ENCODE peak calls at places on chromosomes 5 and 9, in four cellular contexts. One of them, this sample, is unnamed.

GRCh38 chr5:115457574-115457973 is 87.0 kb downstream of the FEM1C start:
- DNase-seq in skeletal muscle cell: no peak
- DNase-seq in cardiac fibroblast: no peak
- DNase-seq in Karpas-422: no peak
- DNase-seq in this sample: no peak

GRCh38 chr5:137220523-137220927 is 278.6 kb downstream of the SPOCK1 start:
- DNase-seq in skeletal muscle cell: peak
- DNase-seq in cardiac fibroblast: peak
- DNase-seq in Karpas-422: peak
- DNase-seq in this sample: no peak

GRCh38 chr9:87324613-87325194 is 173.0 kb upstream of the DAPK1 start:
- DNase-seq in skeletal muscle cell: peak
- DNase-seq in cardiac fibroblast: peak
- DNase-seq in Karpas-422: peak
- DNase-seq in this sample: no peak

GRCh38 chr9:113011911-113012381 is at the start of gene ZNF883:
- DNase-seq in skeletal muscle cell: peak
- DNase-seq in cardiac fibroblast: peak
- DNase-seq in Karpas-422: no peak
- DNase-seq in this sample: no peak

GRCh38 chr5:110784901-110785300 is 46.1 kb downstream of the SLC25A46 start:
- DNase-seq in skeletal muscle cell: peak
- DNase-seq in cardiac fibroblast: peak
- DNase-seq in Karpas-422: no peak
- DNase-seq in this sample: no peak

GRCh38 chr5:90131734-90132133 is 277.8 kb downstream of the CETN3 start:
- DNase-seq in skeletal muscle cell: no peak
- DNase-seq in cardiac fibroblast: no peak
- DNase-seq in Karpas-422: peak
- DNase-seq in this sample: no peak

GRCh38 chr9:34633851-34634550 is 3.6 kb downstream of the SIGMAR1 start:
- DNase-seq in skeletal muscle cell: no peak
- DNase-seq in cardiac fibroblast: peak
- DNase-seq in Karpas-422: peak
- DNase-seq in this sample: no peak

GRCh38 chr5:32193591-32193990 is 19.5 kb upstream of the GOLPH3 start:
- DNase-seq in skeletal muscle cell: peak
- DNase-seq in cardiac fibroblast: peak
- DNase-seq in Karpas-422: peak
- DNase-seq in this sample: no peak

GRCh38 chr5:23026252-23027170 is 173.4 kb upstream of the CDH12 start:
- DNase-seq in skeletal muscle cell: peak
- DNase-seq in cardiac fibroblast: no peak
- DNase-seq in Karpas-422: no peak
- DNase-seq in this sample: no peak

GRCh38 chr9:99105152-99106043 is 485 bp downstream of the TGFBR1 start:
- DNase-seq in skeletal muscle cell: peak
- DNase-seq in cardiac fibroblast: peak
- DNase-seq in Karpas-422: peak
- DNase-seq in this sample: no peak

GRCh38 chr5:388266-389196 is 54.4 kb upstream of the EXOC3 start:
- DNase-seq in skeletal muscle cell: no peak
- DNase-seq in cardiac fibroblast: no peak
- DNase-seq in Karpas-422: no peak
- DNase-seq in this sample: peak

DNA sequence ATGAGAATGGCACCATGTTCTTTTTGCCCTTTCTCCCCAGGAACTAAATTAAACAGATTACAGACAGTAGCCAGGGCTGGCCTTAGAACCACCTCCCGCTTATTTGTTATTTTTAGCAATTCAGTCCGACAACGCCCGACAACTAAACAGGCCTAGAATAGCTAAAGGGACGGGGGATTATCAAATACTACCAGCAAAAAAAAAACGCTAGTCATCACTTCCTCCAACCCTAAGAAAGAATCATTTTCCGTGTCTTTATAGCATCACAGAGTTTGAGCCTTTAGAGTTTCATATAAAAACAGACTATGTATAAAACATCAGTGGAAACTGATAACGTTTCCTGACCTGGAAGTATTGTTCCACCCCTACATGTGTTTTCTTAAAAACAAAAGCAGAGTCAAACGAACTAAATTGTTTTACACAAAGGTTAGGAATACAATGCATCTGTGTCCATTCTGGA is 35.3 kb downstream of the PFDN1 start:
- DNase-seq in skeletal muscle cell: no peak
- DNase-seq in cardiac fibroblast: peak
- DNase-seq in Karpas-422: no peak
- DNase-seq in this sample: no peak
- H3K4me3 ChIP-seq in skeletal muscle cell: no peak
- H3K4me3 ChIP-seq in cardiac fibroblast: no peak
- H3K4me3 ChIP-seq in Karpas-422: no peak
- H3K4me3 ChIP-seq in this sample: no peak

GRCh38 chr9:137114220-137114612 is 317 bp downstream of the DPP7 start:
- DNase-seq in skeletal muscle cell: no peak
- DNase-seq in cardiac fibroblast: no peak
- DNase-seq in Karpas-422: no peak
- DNase-seq in this sample: no peak

GRCh38 chr9:137116728-137117127 is 2.2 kb upstream of the DPP7 start:
- DNase-seq in skeletal muscle cell: no peak
- DNase-seq in cardiac fibroblast: no peak
- DNase-seq in Karpas-422: no peak
- DNase-seq in this sample: no peak

GRCh38 chr9:137116027-137116507 is 1.5 kb upstream of the DPP7 start:
- DNase-seq in skeletal muscle cell: no peak
- DNase-seq in cardiac fibroblast: no peak
- DNase-seq in Karpas-422: no peak
- DNase-seq in this sample: no peak

GRCh38 chr9:137114613-137115393 is at the start of gene DPP7:
- DNase-seq in skeletal muscle cell: no peak
- DNase-seq in cardiac fibroblast: peak
- DNase-seq in Karpas-422: peak
- DNase-seq in this sample: no peak

GRCh38 chr9:137115394-137116026 is 977 bp upstream of the DPP7 start:
- DNase-seq in skeletal muscle cell: no peak
- DNase-seq in cardiac fibroblast: no peak
- DNase-seq in Karpas-422: no peak
- DNase-seq in this sample: no peak
- H3K4me3 ChIP-seq in skeletal muscle cell: no peak
- H3K4me3 ChIP-seq in cardiac fibroblast: no peak
- H3K4me3 ChIP-seq in Karpas-422: peak
- H3K4me3 ChIP-seq in this sample: peak

DNA sequence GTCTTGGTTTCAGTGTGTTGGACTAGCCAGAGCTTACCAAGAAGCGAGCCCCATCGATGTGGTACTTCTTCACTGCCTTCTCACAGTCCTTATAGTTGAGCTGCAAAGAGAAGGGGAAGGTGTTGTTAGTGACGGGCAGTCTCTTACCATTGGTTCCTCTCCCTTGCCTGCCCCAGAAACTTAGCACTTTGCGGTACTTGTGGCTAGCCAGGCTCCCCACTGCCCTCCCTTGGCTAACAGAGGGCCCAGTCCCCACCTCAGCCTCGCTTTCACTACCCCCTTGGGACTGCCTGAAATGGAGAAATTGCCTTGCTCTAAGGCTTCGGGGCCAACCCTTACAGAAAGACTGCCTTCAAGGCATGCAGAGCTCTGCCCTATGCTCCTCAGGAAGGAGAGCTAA is 4.3 kb downstream of the LCP2 start:
- DNase-seq in skeletal muscle cell: no peak
- DNase-seq in cardiac fibroblast: no peak
- DNase-seq in Karpas-422: peak
- DNase-seq in this sample: no peak
- H3K4me3 ChIP-seq in skeletal muscle cell: no peak
- H3K4me3 ChIP-seq in cardiac fibroblast: no peak
- H3K4me3 ChIP-seq in Karpas-422: no peak
- H3K4me3 ChIP-seq in this sample: no peak

DNA sequence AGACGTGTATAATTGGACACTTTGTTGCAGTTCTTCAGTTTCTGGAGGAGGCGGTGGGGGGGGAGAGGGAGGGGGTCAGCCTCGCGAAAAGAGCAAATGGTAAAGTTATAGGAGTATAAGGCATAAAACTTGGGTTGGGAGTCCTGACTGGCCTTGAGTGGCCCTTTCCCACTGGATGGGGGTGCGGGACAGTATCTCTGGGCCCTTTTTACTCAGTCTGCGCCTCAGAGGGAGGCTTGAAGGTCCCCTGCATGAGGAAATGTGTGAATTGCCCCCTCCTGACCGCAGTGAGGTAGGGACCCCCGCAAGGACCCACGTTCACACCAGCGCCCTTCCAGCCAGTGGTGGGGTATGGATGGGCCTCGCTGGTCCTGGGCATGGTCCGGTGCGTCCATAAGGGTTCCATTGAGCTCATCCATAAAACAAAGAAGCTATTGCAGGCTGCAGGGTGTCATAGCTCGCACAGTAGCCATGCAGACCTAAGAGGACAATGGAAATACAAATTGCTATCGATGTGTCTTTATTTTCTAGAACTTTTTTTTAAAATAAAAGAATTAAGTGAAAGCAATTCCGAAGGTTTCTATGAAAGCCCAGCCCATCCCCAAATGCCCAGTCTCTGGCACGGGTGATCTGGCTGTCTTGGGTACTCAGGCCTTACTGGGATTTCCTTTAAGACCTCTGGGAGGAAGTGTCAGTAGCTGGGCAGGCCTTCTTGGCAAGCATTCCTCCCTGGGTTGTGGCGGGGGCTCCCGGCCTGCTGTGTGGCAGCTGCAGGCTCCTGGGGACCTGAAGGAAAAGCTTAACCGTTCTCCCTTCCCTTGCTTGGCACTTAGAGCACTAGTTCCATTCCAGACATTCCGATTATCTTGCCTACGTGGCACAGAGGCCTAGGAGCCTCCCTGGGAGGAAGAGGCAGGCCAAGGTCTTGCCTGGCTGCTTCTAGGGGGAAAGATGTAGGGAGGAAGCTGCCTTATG is 1.4 kb upstream of the SEMA5A start:
- DNase-seq in skeletal muscle cell: no peak
- DNase-seq in cardiac fibroblast: peak
- DNase-seq in Karpas-422: no peak
- DNase-seq in this sample: no peak
- H3K4me3 ChIP-seq in skeletal muscle cell: peak
- H3K4me3 ChIP-seq in cardiac fibroblast: peak
- H3K4me3 ChIP-seq in Karpas-422: no peak
- H3K4me3 ChIP-seq in this sample: peak

GRCh38 chr5:75524591-75524990 is 12.9 kb downstream of the POLK start:
- DNase-seq in skeletal muscle cell: no peak
- DNase-seq in cardiac fibroblast: no peak
- DNase-seq in Karpas-422: no peak
- DNase-seq in this sample: no peak
- H3K4me3 ChIP-seq in skeletal muscle cell: no peak
- H3K4me3 ChIP-seq in cardiac fibroblast: no peak
- H3K4me3 ChIP-seq in Karpas-422: no peak
- H3K4me3 ChIP-seq in this sample: no peak

DNA sequence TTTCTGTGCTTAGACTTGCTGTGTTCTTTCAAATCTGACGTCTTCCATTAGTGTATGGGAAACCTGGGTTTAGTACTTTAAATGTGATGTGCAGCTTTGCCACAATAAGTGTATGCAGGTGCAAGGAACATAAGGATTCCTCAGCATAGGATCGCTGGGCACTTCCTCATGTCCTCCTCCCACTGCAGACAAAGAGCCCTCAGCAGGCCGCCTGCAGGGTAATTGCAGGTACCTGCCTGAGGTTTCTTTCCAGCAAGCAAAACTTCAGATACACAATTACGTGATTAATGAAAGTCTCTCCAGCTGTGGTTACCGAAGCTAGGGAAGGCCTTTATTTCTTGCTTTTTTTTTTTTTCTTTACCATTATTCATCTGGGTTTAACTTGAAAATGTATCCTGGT is 233.1 kb downstream of the RFK start:
- DNase-seq in skeletal muscle cell: no peak
- DNase-seq in cardiac fibroblast: no peak
- DNase-seq in Karpas-422: no peak
- DNase-seq in this sample: no peak
- H3K4me3 ChIP-seq in skeletal muscle cell: no peak
- H3K4me3 ChIP-seq in cardiac fibroblast: no peak
- H3K4me3 ChIP-seq in Karpas-422: no peak
- H3K4me3 ChIP-seq in this sample: no peak

DNA sequence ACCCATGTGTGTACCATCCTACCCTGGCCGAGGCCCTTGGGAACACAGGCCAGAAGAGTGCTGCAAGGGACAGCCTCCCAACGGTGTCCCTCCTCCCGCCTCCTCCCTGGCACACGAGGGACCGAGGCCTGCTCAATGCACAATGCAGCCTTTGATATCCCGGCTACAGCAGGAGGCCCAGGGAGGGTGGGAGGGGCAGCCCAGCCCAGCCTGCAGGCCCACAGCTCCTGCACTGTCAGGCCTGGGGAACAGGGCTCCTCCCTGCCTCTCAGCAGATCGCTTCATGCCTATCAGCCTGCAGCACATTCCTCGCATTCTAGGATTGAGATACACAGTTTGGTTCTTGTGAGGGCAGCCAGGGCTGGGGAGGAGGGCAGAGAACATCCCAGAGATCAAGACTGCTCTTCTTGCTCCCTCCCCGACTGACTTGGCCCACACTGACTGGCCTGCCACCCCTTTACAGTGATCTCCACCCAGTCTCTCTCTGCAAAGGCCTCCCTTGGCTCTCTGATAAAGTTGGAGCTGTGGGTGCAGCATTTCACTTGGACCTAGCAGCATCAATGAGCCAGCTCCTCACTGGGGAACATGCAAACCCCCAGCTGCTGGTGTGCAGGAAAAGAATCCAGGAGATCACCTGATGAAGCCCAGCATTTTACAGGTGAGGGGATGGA is at the start of gene SH3TC2:
- DNase-seq in skeletal muscle cell: peak
- DNase-seq in cardiac fibroblast: peak
- DNase-seq in Karpas-422: no peak
- DNase-seq in this sample: no peak
- H3K4me3 ChIP-seq in skeletal muscle cell: no peak
- H3K4me3 ChIP-seq in cardiac fibroblast: no peak
- H3K4me3 ChIP-seq in Karpas-422: no peak
- H3K4me3 ChIP-seq in this sample: no peak

DNA sequence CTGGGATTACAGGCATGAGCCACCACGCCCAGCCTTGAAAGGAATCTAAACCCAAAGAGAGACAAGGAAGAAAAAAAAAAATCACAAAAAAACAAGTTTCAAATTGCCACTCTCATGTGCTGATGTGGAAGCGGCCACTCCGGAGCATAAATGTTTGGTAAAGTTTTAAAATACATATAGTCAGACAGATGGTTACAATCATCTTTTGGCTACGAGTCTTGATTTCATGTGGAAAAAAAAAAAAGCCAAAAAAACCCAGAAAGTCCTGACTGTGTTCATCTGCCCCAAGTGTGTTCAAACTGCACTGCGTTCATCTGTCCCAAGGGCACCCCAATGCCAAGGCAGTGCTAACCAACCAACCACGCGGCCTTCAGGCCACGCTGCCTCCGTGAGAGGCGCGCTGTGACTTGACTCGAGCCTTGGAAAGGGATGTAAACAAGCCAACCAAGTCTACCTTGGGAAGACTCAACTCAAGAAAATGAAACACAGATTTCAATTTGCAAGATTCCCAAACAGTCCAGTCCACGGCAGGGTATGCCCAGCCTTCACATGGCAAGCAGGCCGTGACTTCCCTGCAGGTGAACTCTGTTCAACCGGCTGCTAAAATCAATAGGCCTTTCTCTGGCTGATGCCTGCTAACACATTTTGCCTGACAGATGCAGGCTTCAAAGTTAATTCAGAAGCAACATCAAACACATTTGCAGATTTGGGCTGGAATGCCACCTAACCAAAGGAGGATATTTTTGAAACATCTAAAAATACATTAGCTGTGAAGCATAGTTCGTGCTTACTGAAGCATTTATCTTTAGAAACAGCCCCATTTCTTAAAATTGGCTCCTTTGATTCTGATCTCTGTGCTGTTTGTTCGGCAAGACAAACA is 126.9 kb downstream of the MYO10 start:
- DNase-seq in skeletal muscle cell: no peak
- DNase-seq in cardiac fibroblast: no peak
- DNase-seq in Karpas-422: no peak
- DNase-seq in this sample: no peak
- H3K4me3 ChIP-seq in skeletal muscle cell: no peak
- H3K4me3 ChIP-seq in cardiac fibroblast: no peak
- H3K4me3 ChIP-seq in Karpas-422: no peak
- H3K4me3 ChIP-seq in this sample: no peak